ENCODE peak calls at places on chromosomes 4 and X, in ten cellular contexts. One of them, this sample, is unnamed.

GRCh38 chrX:149314031-149314430 is 191.1 kb downstream of the IDS start:
- DNase-seq in GM23248: peak
- DNase-seq in hepatocyte: no peak
- DNase-seq in CD4-positive, CD25-positive, alpha-beta regulatory T cell: no peak
- DNase-seq in ovary: no peak
- DNase-seq in SJSA1: no peak
- DNase-seq in suprapubic skin: no peak
- DNase-seq in tibial nerve: no peak
- DNase-seq in naive thymus-derived CD4-positive, alpha-beta T cell: no peak
- DNase-seq in aorta: no peak
- DNase-seq in this sample: no peak

GRCh38 chr4:7634611-7635010 is 199.9 kb upstream of the PSAPL1 start:
- DNase-seq in GM23248: no peak
- DNase-seq in hepatocyte: no peak
- DNase-seq in CD4-positive, CD25-positive, alpha-beta regulatory T cell: no peak
- DNase-seq in ovary: no peak
- DNase-seq in SJSA1: no peak
- DNase-seq in suprapubic skin: no peak
- DNase-seq in tibial nerve: no peak
- DNase-seq in naive thymus-derived CD4-positive, alpha-beta T cell: no peak
- DNase-seq in aorta: peak
- DNase-seq in this sample: no peak

GRCh38 chrX:82218361-82218760 is 1016.5 kb downstream of the SH3BGRL start:
- DNase-seq in GM23248: peak
- DNase-seq in hepatocyte: peak
- DNase-seq in CD4-positive, CD25-positive, alpha-beta regulatory T cell: peak
- DNase-seq in ovary: no peak
- DNase-seq in SJSA1: no peak
- DNase-seq in suprapubic skin: no peak
- DNase-seq in tibial nerve: no peak
- DNase-seq in naive thymus-derived CD4-positive, alpha-beta T cell: peak
- DNase-seq in aorta: no peak
- DNase-seq in this sample: peak

GRCh38 chrX:119990409-119990994 is 47.0 kb upstream of the NKAP start:
- DNase-seq in GM23248: no peak
- DNase-seq in hepatocyte: no peak
- DNase-seq in CD4-positive, CD25-positive, alpha-beta regulatory T cell: no peak
- DNase-seq in ovary: no peak
- DNase-seq in SJSA1: no peak
- DNase-seq in suprapubic skin: no peak
- DNase-seq in tibial nerve: no peak
- DNase-seq in naive thymus-derived CD4-positive, alpha-beta T cell: no peak
- DNase-seq in aorta: peak
- DNase-seq in this sample: no peak

GRCh38 chr4:5890063-5890727 is 2.7 kb downstream of the CRMP1 start:
- DNase-seq in GM23248: no peak
- DNase-seq in hepatocyte: peak
- DNase-seq in CD4-positive, CD25-positive, alpha-beta regulatory T cell: no peak
- DNase-seq in ovary: no peak
- DNase-seq in SJSA1: no peak
- DNase-seq in suprapubic skin: no peak
- DNase-seq in tibial nerve: no peak
- DNase-seq in naive thymus-derived CD4-positive, alpha-beta T cell: no peak
- DNase-seq in aorta: no peak
- DNase-seq in this sample: no peak

GRCh38 chr4:152620915-152621314 is 58.9 kb downstream of the TMEM154 start:
- DNase-seq in GM23248: no peak
- DNase-seq in hepatocyte: no peak
- DNase-seq in CD4-positive, CD25-positive, alpha-beta regulatory T cell: no peak
- DNase-seq in ovary: no peak
- DNase-seq in SJSA1: no peak
- DNase-seq in suprapubic skin: no peak
- DNase-seq in tibial nerve: no peak
- DNase-seq in naive thymus-derived CD4-positive, alpha-beta T cell: no peak
- DNase-seq in aorta: no peak
- DNase-seq in this sample: no peak

GRCh38 chr4:54588404-54588803 is 69.4 kb upstream of the KIT start:
- DNase-seq in GM23248: no peak
- DNase-seq in hepatocyte: peak
- DNase-seq in CD4-positive, CD25-positive, alpha-beta regulatory T cell: no peak
- DNase-seq in ovary: no peak
- DNase-seq in SJSA1: no peak
- DNase-seq in suprapubic skin: no peak
- DNase-seq in tibial nerve: no peak
- DNase-seq in naive thymus-derived CD4-positive, alpha-beta T cell: no peak
- DNase-seq in aorta: no peak
- DNase-seq in this sample: no peak

GRCh38 chr4:8238061-8238511 is 31.5 kb upstream of the HTRA3 start:
- DNase-seq in GM23248: no peak
- DNase-seq in hepatocyte: peak
- DNase-seq in CD4-positive, CD25-positive, alpha-beta regulatory T cell: peak
- DNase-seq in ovary: no peak
- DNase-seq in SJSA1: no peak
- DNase-seq in suprapubic skin: no peak
- DNase-seq in tibial nerve: no peak
- DNase-seq in naive thymus-derived CD4-positive, alpha-beta T cell: no peak
- DNase-seq in aorta: no peak
- DNase-seq in this sample: peak

GRCh38 chrX:3514996-3515395 is 168.5 kb upstream of the MXRA5 start:
- DNase-seq in GM23248: peak
- DNase-seq in hepatocyte: no peak
- DNase-seq in CD4-positive, CD25-positive, alpha-beta regulatory T cell: no peak
- DNase-seq in ovary: no peak
- DNase-seq in SJSA1: no peak
- DNase-seq in suprapubic skin: no peak
- DNase-seq in tibial nerve: no peak
- DNase-seq in naive thymus-derived CD4-positive, alpha-beta T cell: no peak
- DNase-seq in aorta: no peak
- DNase-seq in this sample: no peak

GRCh38 chr4:78057600-78058560 is 757 bp downstream of the FRAS1 start:
- DNase-seq in GM23248: peak
- DNase-seq in hepatocyte: peak
- DNase-seq in CD4-positive, CD25-positive, alpha-beta regulatory T cell: peak
- DNase-seq in ovary: peak
- DNase-seq in SJSA1: peak
- DNase-seq in suprapubic skin: peak
- DNase-seq in tibial nerve: peak
- DNase-seq in naive thymus-derived CD4-positive, alpha-beta T cell: peak
- DNase-seq in aorta: peak
- DNase-seq in this sample: peak

GRCh38 chr4:97477974-97478373 is 665.3 kb downstream of the STPG2 start:
- DNase-seq in GM23248: no peak
- DNase-seq in hepatocyte: no peak
- DNase-seq in CD4-positive, CD25-positive, alpha-beta regulatory T cell: no peak
- DNase-seq in ovary: no peak
- DNase-seq in SJSA1: no peak
- DNase-seq in suprapubic skin: no peak
- DNase-seq in tibial nerve: no peak
- DNase-seq in naive thymus-derived CD4-positive, alpha-beta T cell: no peak
- DNase-seq in aorta: no peak
- DNase-seq in this sample: no peak

GRCh38 chrX:12032082-12032481 is 106.2 kb upstream of the FRMPD4 start:
- DNase-seq in GM23248: no peak
- DNase-seq in hepatocyte: no peak
- DNase-seq in CD4-positive, CD25-positive, alpha-beta regulatory T cell: no peak
- DNase-seq in ovary: no peak
- DNase-seq in SJSA1: no peak
- DNase-seq in suprapubic skin: no peak
- DNase-seq in tibial nerve: no peak
- DNase-seq in naive thymus-derived CD4-positive, alpha-beta T cell: no peak
- DNase-seq in aorta: no peak
- DNase-seq in this sample: no peak

GRCh38 chrX:134237363-134237702 is 351 bp downstream of the CCDC160 start:
- DNase-seq in GM23248: no peak
- DNase-seq in hepatocyte: peak
- DNase-seq in CD4-positive, CD25-positive, alpha-beta regulatory T cell: no peak
- DNase-seq in ovary: no peak
- DNase-seq in SJSA1: no peak
- DNase-seq in suprapubic skin: no peak
- DNase-seq in tibial nerve: no peak
- DNase-seq in naive thymus-derived CD4-positive, alpha-beta T cell: no peak
- DNase-seq in aorta: no peak
- DNase-seq in this sample: no peak

GRCh38 chr4:186368291-186368690 is 102.3 kb downstream of the F11 start:
- DNase-seq in GM23248: no peak
- DNase-seq in hepatocyte: no peak
- DNase-seq in CD4-positive, CD25-positive, alpha-beta regulatory T cell: no peak
- DNase-seq in ovary: no peak
- DNase-seq in SJSA1: no peak
- DNase-seq in suprapubic skin: no peak
- DNase-seq in tibial nerve: no peak
- DNase-seq in naive thymus-derived CD4-positive, alpha-beta T cell: no peak
- DNase-seq in aorta: no peak
- DNase-seq in this sample: no peak

GRCh38 chr4:93791570-93792195 is 36.9 kb upstream of the ATOH1 start:
- DNase-seq in GM23248: peak
- DNase-seq in hepatocyte: peak
- DNase-seq in CD4-positive, CD25-positive, alpha-beta regulatory T cell: peak
- DNase-seq in ovary: peak
- DNase-seq in SJSA1: peak
- DNase-seq in suprapubic skin: no peak
- DNase-seq in tibial nerve: peak
- DNase-seq in naive thymus-derived CD4-positive, alpha-beta T cell: no peak
- DNase-seq in aorta: no peak
- DNase-seq in this sample: peak

GRCh38 chr4:93788712-93789111 is 39.8 kb upstream of the ATOH1 start:
- DNase-seq in GM23248: peak
- DNase-seq in hepatocyte: peak
- DNase-seq in CD4-positive, CD25-positive, alpha-beta regulatory T cell: peak
- DNase-seq in ovary: no peak
- DNase-seq in SJSA1: no peak
- DNase-seq in suprapubic skin: no peak
- DNase-seq in tibial nerve: no peak
- DNase-seq in naive thymus-derived CD4-positive, alpha-beta T cell: no peak
- DNase-seq in aorta: no peak
- DNase-seq in this sample: peak

GRCh38 chr4:93781198-93781597 is 47.4 kb upstream of the ATOH1 start:
- DNase-seq in GM23248: no peak
- DNase-seq in hepatocyte: no peak
- DNase-seq in CD4-positive, CD25-positive, alpha-beta regulatory T cell: no peak
- DNase-seq in ovary: no peak
- DNase-seq in SJSA1: no peak
- DNase-seq in suprapubic skin: no peak
- DNase-seq in tibial nerve: no peak
- DNase-seq in naive thymus-derived CD4-positive, alpha-beta T cell: no peak
- DNase-seq in aorta: no peak
- DNase-seq in this sample: no peak

GRCh38 chr4:93786149-93786548 is 42.4 kb upstream of the ATOH1 start:
- DNase-seq in GM23248: no peak
- DNase-seq in hepatocyte: no peak
- DNase-seq in CD4-positive, CD25-positive, alpha-beta regulatory T cell: no peak
- DNase-seq in ovary: no peak
- DNase-seq in SJSA1: no peak
- DNase-seq in suprapubic skin: no peak
- DNase-seq in tibial nerve: no peak
- DNase-seq in naive thymus-derived CD4-positive, alpha-beta T cell: no peak
- DNase-seq in aorta: no peak
- DNase-seq in this sample: no peak
- H3K27ac ChIP-seq in GM23248: no peak
- H3K27ac ChIP-seq in hepatocyte: no peak
- H3K27ac ChIP-seq in CD4-positive, CD25-positive, alpha-beta regulatory T cell: no peak
- H3K27ac ChIP-seq in ovary: no peak
- H3K27ac ChIP-seq in SJSA1: no peak
- H3K27ac ChIP-seq in suprapubic skin: no peak
- H3K27ac ChIP-seq in tibial nerve: no peak
- H3K27ac ChIP-seq in naive thymus-derived CD4-positive, alpha-beta T cell: no peak
- H3K27ac ChIP-seq in aorta: no peak
- H3K27ac ChIP-seq in this sample: no peak

GRCh38 chr4:23888421-23889319 is 1.2 kb downstream of the PPARGC1A start:
- DNase-seq in GM23248: peak
- DNase-seq in hepatocyte: peak
- DNase-seq in CD4-positive, CD25-positive, alpha-beta regulatory T cell: no peak
- DNase-seq in ovary: no peak
- DNase-seq in SJSA1: no peak
- DNase-seq in suprapubic skin: no peak
- DNase-seq in tibial nerve: no peak
- DNase-seq in naive thymus-derived CD4-positive, alpha-beta T cell: no peak
- DNase-seq in aorta: no peak
- DNase-seq in this sample: no peak

GRCh38 chr4:23891064-23891421 is 1.2 kb upstream of the PPARGC1A start:
- DNase-seq in GM23248: no peak
- DNase-seq in hepatocyte: no peak
- DNase-seq in CD4-positive, CD25-positive, alpha-beta regulatory T cell: no peak
- DNase-seq in ovary: no peak
- DNase-seq in SJSA1: no peak
- DNase-seq in suprapubic skin: no peak
- DNase-seq in tibial nerve: no peak
- DNase-seq in naive thymus-derived CD4-positive, alpha-beta T cell: no peak
- DNase-seq in aorta: no peak
- DNase-seq in this sample: no peak

GRCh38 chr4:23890369-23891063 is 669 bp upstream of the PPARGC1A start:
- DNase-seq in GM23248: no peak
- DNase-seq in hepatocyte: no peak
- DNase-seq in CD4-positive, CD25-positive, alpha-beta regulatory T cell: no peak
- DNase-seq in ovary: no peak
- DNase-seq in SJSA1: no peak
- DNase-seq in suprapubic skin: no peak
- DNase-seq in tibial nerve: no peak
- DNase-seq in naive thymus-derived CD4-positive, alpha-beta T cell: no peak
- DNase-seq in aorta: no peak
- DNase-seq in this sample: no peak

GRCh38 chr4:23889368-23889767 is 479 bp downstream of the PPARGC1A start:
- DNase-seq in GM23248: peak
- DNase-seq in hepatocyte: no peak
- DNase-seq in CD4-positive, CD25-positive, alpha-beta regulatory T cell: no peak
- DNase-seq in ovary: no peak
- DNase-seq in SJSA1: no peak
- DNase-seq in suprapubic skin: no peak
- DNase-seq in tibial nerve: no peak
- DNase-seq in naive thymus-derived CD4-positive, alpha-beta T cell: no peak
- DNase-seq in aorta: no peak
- DNase-seq in this sample: no peak

GRCh38 chr4:23889814-23890269 is at the start of gene PPARGC1A:
- DNase-seq in GM23248: peak
- DNase-seq in hepatocyte: peak
- DNase-seq in CD4-positive, CD25-positive, alpha-beta regulatory T cell: no peak
- DNase-seq in ovary: peak
- DNase-seq in SJSA1: no peak
- DNase-seq in suprapubic skin: no peak
- DNase-seq in tibial nerve: peak
- DNase-seq in naive thymus-derived CD4-positive, alpha-beta T cell: peak
- DNase-seq in aorta: peak
- DNase-seq in this sample: no peak
- H3K4me3 ChIP-seq in GM23248: peak
- H3K4me3 ChIP-seq in hepatocyte: peak
- H3K4me3 ChIP-seq in CD4-positive, CD25-positive, alpha-beta regulatory T cell: no peak
- H3K4me3 ChIP-seq in ovary: peak
- H3K4me3 ChIP-seq in SJSA1: peak
- H3K4me3 ChIP-seq in suprapubic skin: peak
- H3K4me3 ChIP-seq in tibial nerve: peak
- H3K4me3 ChIP-seq in naive thymus-derived CD4-positive, alpha-beta T cell: peak
- H3K4me3 ChIP-seq in aorta: peak
- H3K4me3 ChIP-seq in this sample: no peak

GRCh38 chrX:103730147-103730546 is 19.4 kb downstream of the TMEM31 start:
- DNase-seq in GM23248: peak
- DNase-seq in hepatocyte: no peak
- DNase-seq in CD4-positive, CD25-positive, alpha-beta regulatory T cell: no peak
- DNase-seq in ovary: no peak
- DNase-seq in SJSA1: no peak
- DNase-seq in suprapubic skin: no peak
- DNase-seq in tibial nerve: no peak
- DNase-seq in naive thymus-derived CD4-positive, alpha-beta T cell: no peak
- DNase-seq in aorta: no peak
- DNase-seq in this sample: peak
- H3K27ac ChIP-seq in GM23248: peak
- H3K27ac ChIP-seq in hepatocyte: no peak
- H3K27ac ChIP-seq in CD4-positive, CD25-positive, alpha-beta regulatory T cell: no peak
- H3K27ac ChIP-seq in ovary: no peak
- H3K27ac ChIP-seq in SJSA1: no peak
- H3K27ac ChIP-seq in suprapubic skin: no peak
- H3K27ac ChIP-seq in tibial nerve: no peak
- H3K27ac ChIP-seq in naive thymus-derived CD4-positive, alpha-beta T cell: no peak
- H3K27ac ChIP-seq in aorta: no peak
- H3K27ac ChIP-seq in this sample: no peak

GRCh38 chr4:110124721-110125120 is 73.7 kb downstream of the ELOVL6 start:
- DNase-seq in GM23248: no peak
- DNase-seq in hepatocyte: no peak
- DNase-seq in CD4-positive, CD25-positive, alpha-beta regulatory T cell: no peak
- DNase-seq in ovary: no peak
- DNase-seq in SJSA1: no peak
- DNase-seq in suprapubic skin: no peak
- DNase-seq in tibial nerve: no peak
- DNase-seq in naive thymus-derived CD4-positive, alpha-beta T cell: no peak
- DNase-seq in aorta: no peak
- DNase-seq in this sample: no peak
- H3K4me3 ChIP-seq in GM23248: no peak
- H3K4me3 ChIP-seq in hepatocyte: no peak
- H3K4me3 ChIP-seq in CD4-positive, CD25-positive, alpha-beta regulatory T cell: no peak
- H3K4me3 ChIP-seq in ovary: no peak
- H3K4me3 ChIP-seq in SJSA1: no peak
- H3K4me3 ChIP-seq in suprapubic skin: no peak
- H3K4me3 ChIP-seq in tibial nerve: no peak
- H3K4me3 ChIP-seq in naive thymus-derived CD4-positive, alpha-beta T cell: no peak
- H3K4me3 ChIP-seq in aorta: no peak
- H3K4me3 ChIP-seq in this sample: no peak

This sample was measured in OCI-LY7.